ENCODE peak calls at places on chromosomes 6 and 20, in seven cellular contexts. A is transverse colon, J is vagina, W is esophagus muscularis mucosa, U is stomach, K is endothelial cell of umbilical vein, D is sigmoid colon. Q is an unnamed sample.

GRCh38 chr6:170039156-170040114 is 251.4 kb downstream of the DLL1 start:
- DNase-seq in W (no peak), K (no peak), D (peak), J (no peak), A (no peak), U (no peak), Q (no peak)

GRCh38 chr6:157755032-157755751 is 67.9 kb upstream of the SNX9 start:
- DNase-seq in D (no peak), U (no peak), W (no peak), J (peak), K (peak), A (no peak), Q (no peak)

GRCh38 chr20:13552061-13552460 is 86.7 kb downstream of the TASP1 start:
- DNase-seq in D (no peak), J (no peak), U (no peak), A (no peak), W (no peak), K (no peak), Q (no peak)

GRCh38 chr6:164370773-164371172 is 938.6 kb downstream of the C6orf118 start:
- DNase-seq in K (no peak), D (no peak), J (no peak), W (no peak), U (no peak), A (no peak), Q (no peak)

GRCh38 chr6:17442196-17442595 is 48.8 kb downstream of the CAP2 start:
- DNase-seq in W (peak), U (no peak), J (no peak), K (no peak), D (no peak), A (no peak), Q (no peak)

GRCh38 chr6:80439721-80440488 is 333.4 kb downstream of the BCKDHB start:
- DNase-seq in A (no peak), U (no peak), J (no peak), W (no peak), K (no peak), D (no peak), Q (no peak)

GRCh38 chr6:15715851-15716250 is 53.0 kb upstream of the DTNBP1 start:
- DNase-seq in A (no peak), W (no peak), U (no peak), D (no peak), K (no peak), J (no peak), Q (no peak)

GRCh38 chr20:33249456-33249855 is 13.7 kb downstream of the BPIFA1 start:
- DNase-seq in U (no peak), A (no peak), K (no peak), J (no peak), D (no peak), W (no peak), Q (no peak)

GRCh38 chr6:108277295-108277694 is 16.5 kb upstream of the SNX3 start:
- DNase-seq in W (peak), K (no peak), D (no peak), U (no peak), J (no peak), A (no peak), Q (no peak)

DNA sequence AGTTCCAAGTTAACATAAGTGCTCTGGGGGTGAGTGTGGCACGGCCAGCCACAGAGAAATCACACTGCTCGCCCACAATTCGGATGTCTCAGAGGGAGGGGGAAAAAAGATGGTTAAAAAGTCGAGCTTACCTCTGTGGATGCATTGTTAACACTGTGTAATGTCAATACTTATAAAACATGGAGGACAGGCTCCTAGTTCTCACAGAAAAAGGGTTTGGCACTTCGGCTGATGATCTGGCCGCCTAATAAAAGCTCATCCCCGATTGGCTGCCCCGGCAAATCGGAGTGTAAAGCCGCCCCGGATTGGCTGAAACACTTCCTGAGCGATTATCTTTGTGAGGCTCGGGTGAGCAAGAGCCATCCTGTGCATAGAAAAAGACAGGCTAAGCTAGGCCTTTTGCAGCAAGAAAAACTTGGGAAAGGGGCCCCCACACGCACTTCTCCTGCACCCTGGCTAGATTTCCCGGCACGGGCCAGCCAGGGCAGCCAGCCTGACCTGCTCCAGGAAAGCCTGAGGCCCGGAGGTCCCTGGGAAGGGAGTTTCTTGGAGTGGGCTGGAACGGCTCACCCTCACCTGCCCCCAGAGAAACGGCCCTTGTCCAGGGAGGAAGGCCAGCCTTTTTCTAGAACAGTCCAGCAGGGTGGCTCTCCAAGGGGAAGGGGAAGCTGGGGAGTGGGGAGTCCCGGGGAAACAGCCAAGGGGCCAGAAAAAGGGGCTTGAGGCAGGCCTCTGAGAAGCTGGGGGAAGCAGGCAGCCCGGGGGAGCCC is at the start of gene ZMYND8:
- DNase-seq in W (peak), U (peak), D (peak), K (peak), A (peak), J (peak), Q (peak)
- TF ChIP-seq POLR2AphosphoS5 in W (peak), U (no peak), D (peak), K (no peak), A (peak), J (peak), Q (no peak)

GRCh38 chr6:54132587-54132986 is 21.3 kb downstream of the MLIP start:
- DNase-seq in U (no peak), D (no peak), W (no peak), J (no peak), A (no peak), K (no peak), Q (no peak)
- H3K27ac ChIP-seq in U (no peak), D (no peak), W (no peak), J (no peak), A (no peak), K (no peak), Q (no peak)

GRCh38 chr6:23656826-23657225 is 469.2 kb upstream of the NRSN1 start:
- DNase-seq in J (no peak), A (no peak), D (no peak), U (no peak), W (no peak), K (no peak), Q (no peak)

GRCh38 chr6:23650676-23651075 is 475.3 kb upstream of the NRSN1 start:
- DNase-seq in U (no peak), W (no peak), J (no peak), K (no peak), A (peak), D (peak), Q (no peak)

GRCh38 chr6:23656257-23656731 is 469.7 kb upstream of the NRSN1 start:
- DNase-seq in K (no peak), D (no peak), W (no peak), A (no peak), U (no peak), J (no peak), Q (no peak)

GRCh38 chr6:23655502-23655901 is 470.5 kb upstream of the NRSN1 start:
- DNase-seq in W (no peak), D (no peak), A (no peak), U (no peak), K (no peak), J (no peak), Q (no peak)

DNA sequence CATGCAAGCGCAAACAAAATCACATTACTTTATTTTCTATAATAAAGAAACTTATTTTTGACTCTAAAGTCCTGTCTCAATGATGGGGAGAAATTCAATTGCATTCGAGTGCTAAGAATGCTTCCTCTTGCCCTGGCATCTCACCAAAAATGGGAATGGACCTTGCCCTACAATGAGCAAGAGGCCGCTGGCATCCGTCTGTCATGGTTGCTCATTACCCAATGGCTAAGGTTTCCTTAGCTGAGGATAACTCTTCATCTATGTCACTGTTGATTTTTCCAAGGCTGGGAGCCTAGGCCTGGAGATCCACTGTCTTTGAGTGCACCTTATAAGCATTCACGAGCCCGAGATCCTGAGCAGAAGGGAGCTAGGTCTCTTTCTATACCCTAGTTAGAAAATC is 471.3 kb upstream of the NRSN1 start:
- DNase-seq in W (no peak), U (no peak), J (no peak), D (no peak), K (no peak), A (peak), Q (no peak)
- TF ChIP-seq POLR2A in W (no peak), U (no peak), J (no peak), D (no peak), K (no peak), A (no peak), Q (no peak)

DNA sequence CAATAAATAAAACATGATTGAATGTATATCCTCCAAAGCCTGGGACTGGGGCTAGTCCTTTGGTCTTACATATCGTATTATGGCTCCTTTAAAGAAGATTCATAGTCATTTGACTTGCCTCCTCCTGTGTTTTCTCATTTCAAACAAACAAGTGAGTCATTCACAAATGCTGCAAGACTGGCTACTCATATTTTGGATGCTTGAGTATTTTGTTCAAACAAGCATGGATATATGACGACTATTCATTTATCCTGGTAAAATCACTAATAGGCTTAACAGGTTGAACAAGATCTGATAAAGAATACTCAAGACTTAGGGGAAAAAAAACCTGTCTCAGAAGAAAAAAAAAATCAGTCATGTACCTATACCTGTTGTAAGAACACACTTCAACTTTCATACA is 111.1 kb upstream of the CCDC28A start:
- DNase-seq in D (no peak), J (no peak), W (no peak), U (no peak), A (no peak), K (no peak), Q (no peak)
- TF ChIP-seq POLR2AphosphoS5 in D (no peak), J (peak), W (no peak), U (no peak), A (no peak), K (no peak), Q (no peak)

GRCh38 chr20:45115829-45116228 is 855 bp upstream of the WFDC5 start:
- DNase-seq in W (peak), A (no peak), D (no peak), U (no peak), K (no peak), J (no peak), Q (no peak)

GRCh38 chr20:45111799-45112471 is 3.0 kb downstream of the WFDC5 start:
- DNase-seq in K (peak), W (peak), U (no peak), J (no peak), A (no peak), D (no peak), Q (no peak)

GRCh38 chr20:45114465-45115385 is at the start of gene WFDC5:
- DNase-seq in K (no peak), D (no peak), U (no peak), J (no peak), A (no peak), W (peak), Q (no peak)

GRCh38 chr20:45115386-45115774 is 406 bp upstream of the WFDC5 start:
- DNase-seq in D (no peak), J (peak), U (no peak), K (no peak), A (no peak), W (no peak), Q (no peak)

GRCh38 chr20:45113865-45114264 is 1.1 kb downstream of the WFDC5 start:
- DNase-seq in A (no peak), D (no peak), K (no peak), U (no peak), J (no peak), W (peak), Q (no peak)
- H3K27ac ChIP-seq in A (no peak), D (no peak), K (no peak), U (no peak), J (no peak), W (no peak), Q (no peak)